ENCODE peak calls at places on chromosomes 6 and 20, in eight cellular contexts. One of them, this sample, is unnamed.

GRCh38 chr20:7348253-7348652 is 580.8 kb downstream of the BMP2 start:
- DNase-seq in mesothelial cell of epicardium: no peak
- DNase-seq in stimulated activated CD4-positive, alpha-beta T cell treated with anti-CD3 and anti-CD28 coated beads, TNF-alpha, amount 100 ng/mL, for 4 hours: no peak
- DNase-seq in left colon: no peak
- DNase-seq in SHP77 treated with DMSO at 0.1 percent for 48 hours: no peak
- DNase-seq in activated naive CD4-positive, alpha-beta T cell: no peak
- DNase-seq in NT2/D1: no peak
- DNase-seq in iPS-NIHi11: no peak
- DNase-seq in this sample: no peak

GRCh38 chr20:33731693-33732165 is at the start of gene ZNF341:
- DNase-seq in mesothelial cell of epicardium: peak; percentile 95
- DNase-seq in stimulated activated CD4-positive, alpha-beta T cell treated with anti-CD3 and anti-CD28 coated beads, TNF-alpha, amount 100 ng/mL, for 4 hours: peak; percentile 79
- DNase-seq in left colon: peak; percentile 89
- DNase-seq in SHP77 treated with DMSO at 0.1 percent for 48 hours: peak; percentile 66
- DNase-seq in activated naive CD4-positive, alpha-beta T cell: peak; percentile 95
- DNase-seq in NT2/D1: peak; percentile 81
- DNase-seq in iPS-NIHi11: no peak
- DNase-seq in this sample: peak; percentile 73

GRCh38 chr20:46826343-46826984 is 68.2 kb upstream of the EYA2 start:
- DNase-seq in mesothelial cell of epicardium: no peak
- DNase-seq in stimulated activated CD4-positive, alpha-beta T cell treated with anti-CD3 and anti-CD28 coated beads, TNF-alpha, amount 100 ng/mL, for 4 hours: no peak
- DNase-seq in left colon: no peak
- DNase-seq in SHP77 treated with DMSO at 0.1 percent for 48 hours: no peak
- DNase-seq in activated naive CD4-positive, alpha-beta T cell: no peak
- DNase-seq in NT2/D1: no peak
- DNase-seq in iPS-NIHi11: no peak
- DNase-seq in this sample: no peak

GRCh38 chr20:62761058-62761758 is 35.1 kb upstream of the MRGBP start:
- DNase-seq in mesothelial cell of epicardium: no peak
- DNase-seq in stimulated activated CD4-positive, alpha-beta T cell treated with anti-CD3 and anti-CD28 coated beads, TNF-alpha, amount 100 ng/mL, for 4 hours: no peak
- DNase-seq in left colon: no peak
- DNase-seq in SHP77 treated with DMSO at 0.1 percent for 48 hours: no peak
- DNase-seq in activated naive CD4-positive, alpha-beta T cell: no peak
- DNase-seq in NT2/D1: no peak
- DNase-seq in iPS-NIHi11: no peak
- DNase-seq in this sample: no peak

GRCh38 chr6:160801418-160801817 is 99.4 kb downstream of the PLG start:
- DNase-seq in mesothelial cell of epicardium: no peak
- DNase-seq in stimulated activated CD4-positive, alpha-beta T cell treated with anti-CD3 and anti-CD28 coated beads, TNF-alpha, amount 100 ng/mL, for 4 hours: no peak
- DNase-seq in left colon: no peak
- DNase-seq in SHP77 treated with DMSO at 0.1 percent for 48 hours: no peak
- DNase-seq in activated naive CD4-positive, alpha-beta T cell: no peak
- DNase-seq in NT2/D1: no peak
- DNase-seq in iPS-NIHi11: no peak
- DNase-seq in this sample: no peak

GRCh38 chr6:37171141-37171969 is 1.4 kb downstream of the PIM1 start:
- DNase-seq in mesothelial cell of epicardium: peak; percentile 48
- DNase-seq in stimulated activated CD4-positive, alpha-beta T cell treated with anti-CD3 and anti-CD28 coated beads, TNF-alpha, amount 100 ng/mL, for 4 hours: peak; percentile 8
- DNase-seq in left colon: peak; percentile 53
- DNase-seq in SHP77 treated with DMSO at 0.1 percent for 48 hours: no peak
- DNase-seq in activated naive CD4-positive, alpha-beta T cell: peak; percentile 40
- DNase-seq in NT2/D1: no peak
- DNase-seq in iPS-NIHi11: peak; percentile 10
- DNase-seq in this sample: no peak

GRCh38 chr6:108541843-108542795 is 18.6 kb upstream of the FOXO3 start:
- DNase-seq in mesothelial cell of epicardium: peak; percentile 75
- DNase-seq in stimulated activated CD4-positive, alpha-beta T cell treated with anti-CD3 and anti-CD28 coated beads, TNF-alpha, amount 100 ng/mL, for 4 hours: peak; percentile 43
- DNase-seq in left colon: peak; percentile 67
- DNase-seq in SHP77 treated with DMSO at 0.1 percent for 48 hours: peak; percentile 62
- DNase-seq in activated naive CD4-positive, alpha-beta T cell: peak; percentile 51
- DNase-seq in NT2/D1: no peak
- DNase-seq in iPS-NIHi11: peak; percentile 76
- DNase-seq in this sample: peak; percentile 59

GRCh38 chr6:14674458-14674857 is 556.9 kb downstream of the CD83 start:
- DNase-seq in mesothelial cell of epicardium: no peak
- DNase-seq in stimulated activated CD4-positive, alpha-beta T cell treated with anti-CD3 and anti-CD28 coated beads, TNF-alpha, amount 100 ng/mL, for 4 hours: no peak
- DNase-seq in left colon: no peak
- DNase-seq in SHP77 treated with DMSO at 0.1 percent for 48 hours: no peak
- DNase-seq in activated naive CD4-positive, alpha-beta T cell: no peak
- DNase-seq in NT2/D1: no peak
- DNase-seq in iPS-NIHi11: no peak
- DNase-seq in this sample: no peak

GRCh38 chr6:56387621-56388413 is 140.4 kb upstream of the COL21A1 start:
- DNase-seq in mesothelial cell of epicardium: no peak
- DNase-seq in stimulated activated CD4-positive, alpha-beta T cell treated with anti-CD3 and anti-CD28 coated beads, TNF-alpha, amount 100 ng/mL, for 4 hours: no peak
- DNase-seq in left colon: no peak
- DNase-seq in SHP77 treated with DMSO at 0.1 percent for 48 hours: peak; percentile 89
- DNase-seq in activated naive CD4-positive, alpha-beta T cell: no peak
- DNase-seq in NT2/D1: no peak
- DNase-seq in iPS-NIHi11: no peak
- DNase-seq in this sample: no peak

GRCh38 chr6:122712093-122712863 is 67.2 kb upstream of the FABP7 start:
- DNase-seq in mesothelial cell of epicardium: no peak
- DNase-seq in stimulated activated CD4-positive, alpha-beta T cell treated with anti-CD3 and anti-CD28 coated beads, TNF-alpha, amount 100 ng/mL, for 4 hours: no peak
- DNase-seq in left colon: no peak
- DNase-seq in SHP77 treated with DMSO at 0.1 percent for 48 hours: no peak
- DNase-seq in activated naive CD4-positive, alpha-beta T cell: no peak
- DNase-seq in NT2/D1: no peak
- DNase-seq in iPS-NIHi11: no peak
- DNase-seq in this sample: no peak

GRCh38 chr6:108113557-108114519 is 39.3 kb upstream of the OSTM1 start:
- DNase-seq in mesothelial cell of epicardium: peak; percentile 48
- DNase-seq in stimulated activated CD4-positive, alpha-beta T cell treated with anti-CD3 and anti-CD28 coated beads, TNF-alpha, amount 100 ng/mL, for 4 hours: no peak
- DNase-seq in left colon: no peak
- DNase-seq in SHP77 treated with DMSO at 0.1 percent for 48 hours: no peak
- DNase-seq in activated naive CD4-positive, alpha-beta T cell: no peak
- DNase-seq in NT2/D1: no peak
- DNase-seq in iPS-NIHi11: peak; percentile 77
- DNase-seq in this sample: no peak

GRCh38 chr6:83952830-83953229 is 80.7 kb upstream of the MRAP2 start:
- DNase-seq in mesothelial cell of epicardium: no peak
- DNase-seq in stimulated activated CD4-positive, alpha-beta T cell treated with anti-CD3 and anti-CD28 coated beads, TNF-alpha, amount 100 ng/mL, for 4 hours: no peak
- DNase-seq in left colon: no peak
- DNase-seq in SHP77 treated with DMSO at 0.1 percent for 48 hours: no peak
- DNase-seq in activated naive CD4-positive, alpha-beta T cell: no peak
- DNase-seq in NT2/D1: no peak
- DNase-seq in iPS-NIHi11: no peak
- DNase-seq in this sample: no peak

GRCh38 chr6:13183446-13184088 is 144.8 kb downstream of the TBC1D7 start:
- DNase-seq in mesothelial cell of epicardium: no peak
- DNase-seq in stimulated activated CD4-positive, alpha-beta T cell treated with anti-CD3 and anti-CD28 coated beads, TNF-alpha, amount 100 ng/mL, for 4 hours: no peak
- DNase-seq in left colon: no peak
- DNase-seq in SHP77 treated with DMSO at 0.1 percent for 48 hours: no peak
- DNase-seq in activated naive CD4-positive, alpha-beta T cell: no peak
- DNase-seq in NT2/D1: no peak
- DNase-seq in iPS-NIHi11: no peak
- DNase-seq in this sample: no peak

GRCh38 chr20:52230406-52230805 is 38.8 kb upstream of the ZFP64 start:
- DNase-seq in mesothelial cell of epicardium: no peak
- DNase-seq in stimulated activated CD4-positive, alpha-beta T cell treated with anti-CD3 and anti-CD28 coated beads, TNF-alpha, amount 100 ng/mL, for 4 hours: no peak
- DNase-seq in left colon: peak; percentile 38
- DNase-seq in SHP77 treated with DMSO at 0.1 percent for 48 hours: no peak
- DNase-seq in activated naive CD4-positive, alpha-beta T cell: no peak
- DNase-seq in NT2/D1: no peak
- DNase-seq in iPS-NIHi11: no peak
- DNase-seq in this sample: no peak

GRCh38 chr20:14142171-14142570 is 146.9 kb downstream of the MACROD2 start:
- DNase-seq in mesothelial cell of epicardium: peak; percentile 61
- DNase-seq in stimulated activated CD4-positive, alpha-beta T cell treated with anti-CD3 and anti-CD28 coated beads, TNF-alpha, amount 100 ng/mL, for 4 hours: no peak
- DNase-seq in left colon: no peak
- DNase-seq in SHP77 treated with DMSO at 0.1 percent for 48 hours: peak; percentile 81
- DNase-seq in activated naive CD4-positive, alpha-beta T cell: no peak
- DNase-seq in NT2/D1: peak; percentile 56
- DNase-seq in iPS-NIHi11: peak; percentile 70
- DNase-seq in this sample: no peak

GRCh38 chr6:17705778-17706579 is 746 bp downstream of the NUP153 start:
- DNase-seq in mesothelial cell of epicardium: peak; percentile 75
- DNase-seq in stimulated activated CD4-positive, alpha-beta T cell treated with anti-CD3 and anti-CD28 coated beads, TNF-alpha, amount 100 ng/mL, for 4 hours: peak; percentile 74
- DNase-seq in left colon: peak; percentile 76
- DNase-seq in SHP77 treated with DMSO at 0.1 percent for 48 hours: no peak
- DNase-seq in activated naive CD4-positive, alpha-beta T cell: peak; percentile 56
- DNase-seq in NT2/D1: peak; percentile 13
- DNase-seq in iPS-NIHi11: peak; percentile 59
- DNase-seq in this sample: peak; percentile 77

GRCh38 chr6:29631860-29632731 is 887 bp downstream of the GABBR1 start:
- DNase-seq in mesothelial cell of epicardium: peak; percentile 71
- DNase-seq in stimulated activated CD4-positive, alpha-beta T cell treated with anti-CD3 and anti-CD28 coated beads, TNF-alpha, amount 100 ng/mL, for 4 hours: peak; percentile 63
- DNase-seq in left colon: peak; percentile 71
- DNase-seq in SHP77 treated with DMSO at 0.1 percent for 48 hours: no peak
- DNase-seq in activated naive CD4-positive, alpha-beta T cell: peak; percentile 66
- DNase-seq in NT2/D1: no peak
- DNase-seq in iPS-NIHi11: peak; percentile 63
- DNase-seq in this sample: peak; percentile 55

GRCh38 chr20:17725094-17725835 is 25.5 kb downstream of the BANF2 start:
- DNase-seq in mesothelial cell of epicardium: no peak
- DNase-seq in stimulated activated CD4-positive, alpha-beta T cell treated with anti-CD3 and anti-CD28 coated beads, TNF-alpha, amount 100 ng/mL, for 4 hours: no peak
- DNase-seq in left colon: no peak
- DNase-seq in SHP77 treated with DMSO at 0.1 percent for 48 hours: peak; percentile 100
- DNase-seq in activated naive CD4-positive, alpha-beta T cell: no peak
- DNase-seq in NT2/D1: no peak
- DNase-seq in iPS-NIHi11: no peak
- DNase-seq in this sample: no peak

GRCh38 chr6:46042355-46042999 is 26.8 kb upstream of the CLIC5 start:
- DNase-seq in mesothelial cell of epicardium: no peak
- DNase-seq in stimulated activated CD4-positive, alpha-beta T cell treated with anti-CD3 and anti-CD28 coated beads, TNF-alpha, amount 100 ng/mL, for 4 hours: no peak
- DNase-seq in left colon: no peak
- DNase-seq in SHP77 treated with DMSO at 0.1 percent for 48 hours: peak; percentile 45
- DNase-seq in activated naive CD4-positive, alpha-beta T cell: no peak
- DNase-seq in NT2/D1: no peak
- DNase-seq in iPS-NIHi11: peak; percentile 69
- DNase-seq in this sample: no peak